ENCODE peak calls at places on chromosomes 2 and 18, in six cellular contexts. D is fibroblast of pulmonary artery, B is tibial nerve, K is A549, M is colonic mucosa, U is right atrium auricular region. L is an unnamed sample.

GRCh38 chr18:35047697-35048292 is 6.6 kb downstream of the MAPRE2 start:
- DNase-seq in D (no peak), B (no peak), K (no peak), M (no peak), U (no peak), L (no peak)

GRCh38 chr2:101704046-101704466 is 6.5 kb downstream of the MAP4K4 start:
- DNase-seq in D (peak), B (no peak), K (no peak), M (no peak), U (no peak), L (peak)

GRCh38 chr18:68414407-68414806 is 300.5 kb downstream of the TMX3 start:
- DNase-seq in D (no peak), B (no peak), K (no peak), M (no peak), U (no peak), L (no peak)

GRCh38 chr2:116754371-116755101 is 1060.0 kb upstream of the DDX18 start:
- DNase-seq in D (no peak), B (no peak), K (no peak), M (no peak), U (no peak), L (no peak)

GRCh38 chr18:64175432-64175831 is 26.5 kb upstream of the LINC00305 start:
- DNase-seq in D (no peak), B (no peak), K (no peak), M (no peak), U (no peak), L (no peak)

GRCh38 chr2:172970660-172971059 is 105.0 kb upstream of the MAP3K20 start:
- DNase-seq in D (no peak), B (no peak), K (no peak), M (no peak), U (no peak), L (no peak)

GRCh38 chr18:50460691-50461090 is 85.8 kb downstream of the SKA1 start:
- DNase-seq in D (no peak), B (no peak), K (no peak), M (no peak), U (no peak), L (no peak)

GRCh38 chr2:101479810-101480209 is 4.9 kb upstream of the RFX8 start:
- DNase-seq in D (no peak), B (no peak), K (no peak), M (no peak), U (no peak), L (no peak)

GRCh38 chr2:42860518-42861094 is 68.2 kb upstream of the HAAO start:
- DNase-seq in D (no peak), B (no peak), K (no peak), M (no peak), U (no peak), L (no peak)

GRCh38 chr2:227413371-227413770 is 25.6 kb upstream of the SCYGR1 start:
- DNase-seq in D (no peak), B (no peak), K (no peak), M (peak), U (peak), L (no peak)

GRCh38 chr2:101830146-101830545 is 132.6 kb downstream of the MAP4K4 start:
- DNase-seq in D (no peak), B (no peak), K (no peak), M (no peak), U (no peak), L (no peak)

GRCh38 chr18:24157855-24158254 is 19.0 kb downstream of the CABYR start:
- DNase-seq in D (no peak), B (no peak), K (no peak), M (no peak), U (no peak), L (no peak)

DNA sequence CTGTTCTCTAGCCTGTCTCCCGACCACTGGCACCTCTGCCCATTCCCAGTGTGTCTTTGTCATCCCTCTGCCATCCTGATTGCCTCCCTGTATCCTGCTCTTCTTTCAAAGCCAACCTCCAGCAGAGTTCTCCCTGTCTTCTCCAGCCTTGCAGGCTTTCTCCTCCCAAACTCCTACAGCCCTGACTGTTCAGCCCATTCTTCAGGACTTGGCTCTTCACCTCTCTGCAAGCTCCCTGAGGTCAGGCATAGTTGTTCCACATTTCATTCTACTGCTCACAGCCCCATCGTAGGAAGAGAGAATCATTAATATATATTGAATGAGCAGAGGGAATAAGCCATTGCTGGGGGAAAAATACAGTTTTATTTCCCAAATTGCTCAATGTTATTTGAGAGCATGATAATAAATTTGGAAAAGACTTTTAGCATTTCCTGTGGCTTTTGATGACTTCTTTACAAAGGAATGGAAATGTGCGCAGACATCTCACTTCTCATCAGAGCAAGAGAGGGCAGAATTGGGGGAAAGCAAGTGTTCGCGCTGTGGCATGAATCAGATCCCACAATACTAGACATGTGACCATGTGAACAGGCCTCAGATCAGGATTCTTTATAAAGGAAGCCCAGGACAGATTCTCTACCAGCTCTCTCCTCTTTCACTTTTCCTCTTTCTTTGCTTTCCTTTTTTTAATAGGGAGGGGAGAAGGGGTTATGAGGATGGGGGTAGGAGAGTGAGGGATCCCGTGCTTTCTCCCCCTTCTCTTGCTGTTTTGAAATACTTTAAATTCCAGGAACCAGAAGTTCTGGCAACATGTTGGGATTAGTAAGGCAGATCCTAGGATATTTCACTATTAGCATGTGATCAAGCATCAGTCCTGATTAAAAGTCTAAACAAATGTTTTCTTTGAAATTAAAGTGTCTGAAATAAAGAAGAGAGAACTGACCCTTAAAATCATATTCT is 37.5 kb downstream of the EPAS1 start:
- DNase-seq in D (peak), B (no peak), K (no peak), M (no peak), U (no peak), L (peak)
- H3K4me3 ChIP-seq in D (peak), B (peak), K (peak), M (peak), U (peak), L (no peak)

DNA sequence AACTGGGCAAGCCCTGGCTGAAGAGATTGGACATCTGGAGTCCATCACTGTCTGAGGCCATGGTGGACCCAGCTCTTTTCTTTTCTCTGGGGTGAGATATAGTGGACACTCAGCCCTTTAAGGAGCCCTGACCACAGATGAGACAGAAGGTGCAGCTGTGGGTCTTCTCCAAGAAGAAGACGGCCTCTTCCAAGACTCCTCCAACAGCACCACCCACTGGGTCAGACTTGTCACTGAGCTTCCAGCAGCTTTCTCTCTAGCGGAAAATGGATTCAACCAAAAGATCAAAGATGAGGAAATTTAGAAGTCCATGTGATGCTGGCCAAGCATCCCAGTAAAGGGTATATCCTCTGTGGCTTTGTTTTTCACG is 27.3 kb downstream of the TWIST2 start:
- DNase-seq in D (peak), B (peak), K (no peak), M (no peak), U (peak), L (no peak)
- TF ChIP-seq CTCF in D (peak), B (peak), K (no peak), M (no peak), U (no peak), L (no peak)

GRCh38 chr2:131646669-131647297 is 119.1 kb downstream of the CCDC74A start:
- DNase-seq in D (peak), B (no peak), K (no peak), M (no peak), U (no peak), L (no peak)
- H3K4me3 ChIP-seq in D (peak), B (no peak), K (no peak), M (no peak), U (peak), L (peak)

GRCh38 chr2:104434363-104434792 is 419.5 kb upstream of the POU3F3 start:
- DNase-seq in D (no peak), B (no peak), K (no peak), M (peak), U (no peak), L (peak)
- TF ChIP-seq CTCF in D (no peak), B (no peak), K (no peak), M (no peak), U (no peak), L (no peak)

L was measured in epithelial cell of esophagus.